ENCODE peak calls at places on chromosomes 1 and 21, in six cellular contexts. One of them, this sample, is unnamed.

GRCh38 chr1:205593532-205593931 is 38.3 kb downstream of the ELK4 start:
- DNase-seq in tibial nerve: no peak
- DNase-seq in HepG2: no peak
- DNase-seq in stomach: no peak
- DNase-seq in A549: no peak
- DNase-seq in sigmoid colon: no peak
- DNase-seq in this sample: no peak

GRCh38 chr1:58968360-58968952 is 184.6 kb upstream of the JUN start:
- DNase-seq in tibial nerve: peak; percentile 77
- DNase-seq in A549: no peak
- DNase-seq in stomach: peak; percentile 87
- DNase-seq in sigmoid colon: peak; percentile 94
- DNase-seq in HepG2: no peak
- DNase-seq in this sample: peak; percentile 84

GRCh38 chr1:241499910-241500309 is 19.6 kb downstream of the FH start:
- DNase-seq in sigmoid colon: no peak
- DNase-seq in stomach: no peak
- DNase-seq in HepG2: peak; percentile 14
- DNase-seq in tibial nerve: no peak
- DNase-seq in A549: peak; percentile 24
- DNase-seq in this sample: no peak

GRCh38 chr1:26471498-26472329 is 526 bp upstream of the HMGN2 start:
- DNase-seq in stomach: peak; percentile 57
- DNase-seq in tibial nerve: peak; percentile 33
- DNase-seq in sigmoid colon: peak; percentile 88
- DNase-seq in HepG2: no peak
- DNase-seq in A549: peak; percentile 18
- DNase-seq in this sample: no peak

GRCh38 chr1:101165944-101166343 is 70.9 kb upstream of the S1PR1 start:
- DNase-seq in A549: no peak
- DNase-seq in sigmoid colon: no peak
- DNase-seq in tibial nerve: no peak
- DNase-seq in stomach: no peak
- DNase-seq in HepG2: no peak
- DNase-seq in this sample: no peak

GRCh38 chr1:234611799-234612351 is 1.9 kb upstream of the IRF2BP2 start:
- DNase-seq in HepG2: peak; percentile 96
- DNase-seq in stomach: peak; percentile 59
- DNase-seq in A549: no peak
- DNase-seq in sigmoid colon: peak; percentile 83
- DNase-seq in tibial nerve: peak; percentile 50
- DNase-seq in this sample: peak; percentile 60

GRCh38 chr1:225746361-225747179 is 31.1 kb upstream of the SRP9 start:
- DNase-seq in A549: peak; percentile 88
- DNase-seq in HepG2: peak; percentile 85
- DNase-seq in sigmoid colon: peak; percentile 85
- DNase-seq in tibial nerve: peak; percentile 55
- DNase-seq in stomach: peak; percentile 75
- DNase-seq in this sample: peak; percentile 78

GRCh38 chr1:224151117-224151516 is 31.9 kb upstream of the DEGS1 start:
- DNase-seq in A549: no peak
- DNase-seq in HepG2: no peak
- DNase-seq in stomach: no peak
- DNase-seq in tibial nerve: no peak
- DNase-seq in sigmoid colon: no peak
- DNase-seq in this sample: no peak

GRCh38 chr1:236273358-236273757 is 8.4 kb downstream of the ERO1B start:
- DNase-seq in HepG2: no peak
- DNase-seq in tibial nerve: no peak
- DNase-seq in sigmoid colon: no peak
- DNase-seq in stomach: no peak
- DNase-seq in A549: no peak
- DNase-seq in this sample: no peak

GRCh38 chr1:25080294-25081209 is 150.5 kb upstream of the RUNX3 start:
- DNase-seq in stomach: no peak
- DNase-seq in A549: no peak
- DNase-seq in sigmoid colon: peak; percentile 36
- DNase-seq in HepG2: no peak
- DNase-seq in tibial nerve: no peak
- DNase-seq in this sample: no peak

GRCh38 chr1:192516776-192517297 is 58.7 kb upstream of the RGS1 start:
- DNase-seq in stomach: no peak
- DNase-seq in sigmoid colon: no peak
- DNase-seq in A549: no peak
- DNase-seq in tibial nerve: no peak
- DNase-seq in HepG2: no peak
- DNase-seq in this sample: no peak

GRCh38 chr1:185062710-185063370 is 17.5 kb downstream of the RNF2 start:
- DNase-seq in tibial nerve: no peak
- DNase-seq in sigmoid colon: no peak
- DNase-seq in stomach: no peak
- DNase-seq in A549: no peak
- DNase-seq in HepG2: no peak
- DNase-seq in this sample: no peak
- TF ChIP-seq EP300 in tibial nerve: no peak
- TF ChIP-seq EP300 in sigmoid colon: no peak
- TF ChIP-seq EP300 in stomach: no peak
- TF ChIP-seq EP300 in A549: no peak
- TF ChIP-seq EP300 in HepG2: no peak
- TF ChIP-seq EP300 in this sample: no peak

DNA sequence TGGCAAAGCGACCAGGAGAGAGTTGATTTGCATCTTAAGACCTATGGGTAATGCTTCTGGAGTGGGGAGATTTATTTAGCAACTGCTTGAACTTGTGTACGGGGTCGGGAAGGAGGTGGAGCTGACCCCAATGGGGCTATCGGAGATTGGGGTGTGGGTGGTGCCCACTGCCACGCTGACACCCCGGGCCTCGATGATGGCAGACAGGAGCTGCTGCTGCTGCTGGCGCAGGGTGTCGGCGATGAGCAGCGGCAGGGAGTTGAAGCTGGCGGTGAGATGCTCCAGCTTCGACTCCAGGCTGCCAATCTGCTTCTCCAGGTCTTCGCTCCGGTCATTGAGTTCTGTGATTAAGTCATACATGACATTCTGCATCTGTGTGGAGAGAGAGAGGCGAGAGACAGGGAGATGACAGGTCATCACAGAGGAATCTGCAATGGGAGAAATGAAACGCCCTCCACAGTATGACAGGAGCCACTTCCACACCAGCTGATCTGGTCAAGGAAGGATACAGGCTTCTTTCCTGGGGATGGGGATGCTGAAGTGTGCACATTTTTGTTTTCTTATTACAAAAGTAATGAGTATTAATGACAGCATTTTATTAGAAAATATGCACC is 100.0 kb upstream of the ADAR start:
- DNase-seq in A549: no peak
- DNase-seq in HepG2: no peak
- DNase-seq in sigmoid colon: no peak
- DNase-seq in tibial nerve: no peak
- DNase-seq in stomach: no peak
- DNase-seq in this sample: no peak
- TF ChIP-seq EP300 in A549: no peak
- TF ChIP-seq EP300 in HepG2: no peak
- TF ChIP-seq EP300 in sigmoid colon: no peak
- TF ChIP-seq EP300 in tibial nerve: no peak
- TF ChIP-seq EP300 in stomach: no peak
- TF ChIP-seq EP300 in this sample: no peak

GRCh38 chr21:30223596-30223995 is 7.7 kb upstream of the CLDN8 start:
- DNase-seq in sigmoid colon: no peak
- DNase-seq in tibial nerve: no peak
- DNase-seq in stomach: no peak
- DNase-seq in HepG2: no peak
- DNase-seq in A549: no peak
- DNase-seq in this sample: no peak

GRCh38 chr21:30227128-30227527 is 11.2 kb upstream of the CLDN8 start:
- DNase-seq in stomach: no peak
- DNase-seq in A549: no peak
- DNase-seq in HepG2: no peak
- DNase-seq in tibial nerve: no peak
- DNase-seq in sigmoid colon: no peak
- DNase-seq in this sample: no peak

GRCh38 chr21:30232011-30232410 is 16.1 kb upstream of the CLDN8 start:
- DNase-seq in tibial nerve: no peak
- DNase-seq in HepG2: no peak
- DNase-seq in stomach: no peak
- DNase-seq in A549: no peak
- DNase-seq in sigmoid colon: no peak
- DNase-seq in this sample: no peak

GRCh38 chr21:30233228-30233627 is 17.3 kb upstream of the CLDN8 start:
- DNase-seq in HepG2: no peak
- DNase-seq in sigmoid colon: no peak
- DNase-seq in stomach: no peak
- DNase-seq in tibial nerve: no peak
- DNase-seq in A549: no peak
- DNase-seq in this sample: no peak

GRCh38 chr21:30227633-30228404 is 11.9 kb upstream of the CLDN8 start:
- DNase-seq in sigmoid colon: no peak
- DNase-seq in A549: no peak
- DNase-seq in stomach: no peak
- DNase-seq in tibial nerve: peak; percentile 70
- DNase-seq in HepG2: no peak
- DNase-seq in this sample: peak; percentile 57
- TF ChIP-seq EP300 in sigmoid colon: no peak
- TF ChIP-seq EP300 in A549: no peak
- TF ChIP-seq EP300 in stomach: no peak
- TF ChIP-seq EP300 in tibial nerve: no peak
- TF ChIP-seq EP300 in HepG2: no peak
- TF ChIP-seq EP300 in this sample: no peak

GRCh38 chr1:178031856-178032320 is 62.0 kb upstream of the RASAL2 start:
- DNase-seq in A549: peak; percentile 87
- DNase-seq in stomach: peak; percentile 92
- DNase-seq in HepG2: peak; percentile 84
- DNase-seq in sigmoid colon: peak; percentile 95
- DNase-seq in tibial nerve: peak; percentile 99
- DNase-seq in this sample: peak; percentile 81
- TF ChIP-seq EP300 in A549: no peak
- TF ChIP-seq EP300 in stomach: no peak
- TF ChIP-seq EP300 in HepG2: no peak
- TF ChIP-seq EP300 in sigmoid colon: no peak
- TF ChIP-seq EP300 in tibial nerve: no peak
- TF ChIP-seq EP300 in this sample: no peak

GRCh38 chr1:81149649-81150335 is 650.9 kb upstream of the ADGRL2 start:
- DNase-seq in A549: no peak
- DNase-seq in tibial nerve: no peak
- DNase-seq in HepG2: no peak
- DNase-seq in stomach: no peak
- DNase-seq in sigmoid colon: no peak
- DNase-seq in this sample: no peak

GRCh38 chr1:81155131-81155530 is 645.6 kb upstream of the ADGRL2 start:
- DNase-seq in tibial nerve: no peak
- DNase-seq in sigmoid colon: no peak
- DNase-seq in stomach: no peak
- DNase-seq in A549: no peak
- DNase-seq in HepG2: no peak
- DNase-seq in this sample: no peak

GRCh38 chr1:81151300-81151699 is 649.4 kb upstream of the ADGRL2 start:
- DNase-seq in sigmoid colon: no peak
- DNase-seq in stomach: no peak
- DNase-seq in tibial nerve: no peak
- DNase-seq in HepG2: no peak
- DNase-seq in A549: no peak
- DNase-seq in this sample: no peak
- TF ChIP-seq EP300 in sigmoid colon: no peak
- TF ChIP-seq EP300 in stomach: no peak
- TF ChIP-seq EP300 in tibial nerve: no peak
- TF ChIP-seq EP300 in HepG2: no peak
- TF ChIP-seq EP300 in A549: no peak
- TF ChIP-seq EP300 in this sample: no peak

GRCh38 chr1:43549921-43550597 is 19.4 kb downstream of the PTPRF start:
- DNase-seq in stomach: peak; percentile 95
- DNase-seq in A549: no peak
- DNase-seq in tibial nerve: no peak
- DNase-seq in HepG2: no peak
- DNase-seq in sigmoid colon: peak; percentile 74
- DNase-seq in this sample: peak; percentile 82
- TF ChIP-seq EP300 in stomach: no peak
- TF ChIP-seq EP300 in A549: no peak
- TF ChIP-seq EP300 in tibial nerve: no peak
- TF ChIP-seq EP300 in HepG2: no peak
- TF ChIP-seq EP300 in sigmoid colon: no peak
- TF ChIP-seq EP300 in this sample: no peak

GRCh38 chr1:70314706-70315304 is 39.7 kb downstream of the ANKRD13C start:
- DNase-seq in HepG2: no peak
- DNase-seq in tibial nerve: no peak
- DNase-seq in sigmoid colon: no peak
- DNase-seq in stomach: no peak
- DNase-seq in A549: no peak
- DNase-seq in this sample: no peak
- TF ChIP-seq EP300 in HepG2: no peak
- TF ChIP-seq EP300 in tibial nerve: no peak
- TF ChIP-seq EP300 in sigmoid colon: no peak
- TF ChIP-seq EP300 in stomach: no peak
- TF ChIP-seq EP300 in A549: no peak
- TF ChIP-seq EP300 in this sample: no peak

DNA sequence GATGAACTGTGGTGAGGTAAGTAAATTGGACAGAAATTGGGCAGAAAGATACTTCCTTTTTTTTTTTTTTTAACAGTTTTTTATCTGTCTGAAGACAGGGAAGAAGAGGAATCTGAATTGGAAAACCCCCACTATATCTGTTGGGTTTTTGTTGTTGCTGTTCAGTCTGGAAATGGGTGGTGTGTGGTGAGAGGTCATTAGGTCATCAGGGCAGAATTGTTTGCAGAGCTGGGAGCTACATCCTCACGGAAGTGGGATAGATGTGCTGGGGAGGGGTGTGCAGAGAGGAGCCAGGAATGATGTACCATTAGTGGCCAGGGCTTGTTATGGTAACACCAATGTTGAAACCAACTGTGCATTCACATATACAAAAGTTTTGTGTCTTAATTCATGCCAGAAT is 12.3 kb downstream of the USP25 start:
- DNase-seq in HepG2: peak; percentile 81
- DNase-seq in tibial nerve: no peak
- DNase-seq in sigmoid colon: no peak
- DNase-seq in stomach: no peak
- DNase-seq in A549: no peak
- DNase-seq in this sample: no peak
- TF ChIP-seq EP300 in HepG2: no peak
- TF ChIP-seq EP300 in tibial nerve: no peak
- TF ChIP-seq EP300 in sigmoid colon: no peak
- TF ChIP-seq EP300 in stomach: no peak
- TF ChIP-seq EP300 in A549: no peak
- TF ChIP-seq EP300 in this sample: no peak